ENCODE peak calls at places on chromosomes 12 and 14, in four cellular contexts. R, V, S and J are unnamed samples.

GRCh38 chr12:108299980-108300696 is 39.0 kb downstream of the CMKLR1 start:
- DNase-seq in R (no peak), V (no peak), S (no peak), J (no peak)

GRCh38 chr14:103142903-103143302 is 19.6 kb downstream of the TNFAIP2 start:
- DNase-seq in R (no peak), V (no peak), S (no peak), J (no peak)

GRCh38 chr14:91299483-91300115 is 55.1 kb upstream of the GPR68 start:
- DNase-seq in R (no peak), V (no peak), S (no peak), J (no peak)

GRCh38 chr12:13044002-13044858 is at the start of gene FAM234B:
- DNase-seq in R (peak; percentile 40), V (no peak), S (peak; percentile 80), J (peak; percentile 90)

GRCh38 chr12:105256921-105257320 is 20.9 kb upstream of the APPL2 start:
- DNase-seq in R (no peak), V (no peak), S (no peak), J (no peak)

GRCh38 chr12:3304436-3305135 is 186.4 kb upstream of the PRMT8 start:
- DNase-seq in R (peak; percentile 80), V (no peak), S (no peak), J (no peak)

GRCh38 chr14:21102472-21103164 is 1.8 kb downstream of the TMEM253 start:
- DNase-seq in R (no peak), V (no peak), S (peak; percentile 60), J (no peak)

GRCh38 chr14:101525646-101526527 is 35.4 kb upstream of the DIO3 start:
- DNase-seq in R (no peak), V (no peak), S (no peak), J (no peak)

GRCh38 chr14:105891221-105891602 is 364.8 kb downstream of the TMEM121 start:
- DNase-seq in R (no peak), V (no peak), S (no peak), J (no peak)

GRCh38 chr12:79842630-79843029 is 92.3 kb downstream of the PPP1R12A start:
- DNase-seq in R (no peak), V (no peak), S (no peak), J (no peak)

GRCh38 chr12:79838359-79838758 is 96.5 kb downstream of the PPP1R12A start:
- DNase-seq in R (no peak), V (no peak), S (no peak), J (no peak)

GRCh38 chr12:79844693-79845092 is 90.2 kb downstream of the PPP1R12A start:
- DNase-seq in R (peak; percentile 41), V (no peak), S (peak; percentile 27), J (no peak)

GRCh38 chr12:79841248-79841877 is 93.5 kb downstream of the PPP1R12A start:
- DNase-seq in R (no peak), V (no peak), S (no peak), J (no peak)

GRCh38 chr12:79841878-79842265 is 93.0 kb downstream of the PPP1R12A start:
- DNase-seq in R (no peak), V (no peak), S (no peak), J (no peak)
- TF ChIP-seq FOXK2 in R (no peak), V (no peak), S (no peak), J (no peak)

DNA sequence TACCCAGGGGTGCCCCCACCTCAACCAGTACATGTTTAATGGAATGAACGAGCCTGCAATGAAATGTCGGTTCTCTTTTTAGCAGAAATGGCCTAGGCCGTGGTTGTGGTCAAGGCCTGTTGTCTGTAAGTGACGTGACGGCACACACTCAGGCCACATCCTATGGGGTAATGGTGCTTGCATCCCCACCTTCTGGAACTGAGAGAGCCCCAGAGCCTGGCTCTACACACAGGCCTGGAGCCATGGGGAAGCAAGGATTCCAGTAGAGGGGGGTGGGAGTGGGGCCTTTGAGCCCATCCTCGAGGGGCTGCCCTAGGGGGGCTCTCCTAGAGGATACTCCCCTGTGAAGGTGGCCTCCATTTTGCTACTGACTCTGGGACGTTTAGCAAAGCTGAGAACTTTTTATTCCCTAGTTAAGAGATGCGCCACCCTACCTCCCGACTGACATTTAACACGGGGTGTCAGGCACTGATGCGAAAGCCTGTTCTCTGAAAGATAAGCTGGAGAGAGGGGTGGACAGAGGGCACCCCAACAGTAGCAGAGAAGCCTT is 6.6 kb downstream of the RIN3 start:
- DNase-seq in R (no peak), V (no peak), S (no peak), J (no peak)
- TF ChIP-seq BHLHE40 in R (no peak), V (no peak), S (no peak), J (no peak)

DNA sequence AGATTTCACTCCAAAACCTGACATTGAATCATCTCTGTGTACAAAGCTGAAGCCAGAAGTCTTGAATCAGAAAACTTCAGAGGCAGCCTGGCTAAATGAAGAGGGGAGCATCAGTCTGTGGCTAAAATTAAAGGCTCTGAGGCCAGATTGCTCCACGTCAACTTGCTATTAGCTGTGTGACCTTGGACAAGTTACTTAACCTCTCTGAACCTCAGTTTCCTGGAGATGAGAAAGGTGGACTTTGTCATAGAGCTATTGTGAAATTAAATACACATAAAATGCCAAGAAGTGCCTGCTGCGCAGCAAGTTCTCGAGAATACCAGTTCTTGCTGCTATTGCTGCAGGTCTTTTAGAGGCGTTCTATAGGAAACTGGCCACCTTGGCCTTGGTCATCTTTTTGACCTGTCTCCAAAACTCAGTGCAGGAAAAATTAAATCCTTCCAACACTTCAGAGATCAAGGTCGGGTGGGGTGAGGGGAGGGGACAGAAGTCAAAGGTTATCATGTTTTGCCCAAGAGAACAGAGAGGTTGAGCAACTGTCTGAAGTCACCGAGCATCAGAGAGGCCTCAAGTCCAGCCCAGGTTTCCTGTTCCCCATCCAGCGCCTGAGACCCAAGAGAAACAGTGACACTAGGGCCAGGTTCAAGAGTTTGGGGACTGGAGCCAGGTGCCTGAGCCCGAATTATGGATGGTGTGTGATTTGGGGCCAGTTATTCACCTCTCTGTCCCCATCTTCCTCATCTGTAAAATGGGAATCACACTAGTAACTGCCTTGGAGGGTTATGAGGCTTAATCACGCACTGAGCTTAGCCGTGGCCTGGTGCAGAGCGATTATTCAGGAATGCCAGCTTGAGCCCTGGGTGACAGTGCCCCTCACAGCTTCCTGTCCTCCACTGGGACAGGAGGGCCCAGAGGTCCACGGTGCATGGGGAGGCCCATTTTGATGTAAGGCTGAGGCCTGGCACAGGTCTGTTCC is 1.1 kb downstream of the SERPINA1 start:
- DNase-seq in R (no peak), V (no peak), S (no peak), J (no peak)
- TF ChIP-seq FOXM1 in R (no peak), V (no peak), S (no peak), J (no peak)

GRCh38 chr14:72851660-72852059 is 42.2 kb downstream of the DPF3 start:
- DNase-seq in R (no peak), V (no peak), S (no peak), J (no peak)

GRCh38 chr14:72847721-72848120 is 46.2 kb downstream of the DPF3 start:
- DNase-seq in R (no peak), V (no peak), S (no peak), J (no peak)

GRCh38 chr14:72852194-72852593 is 41.7 kb downstream of the DPF3 start:
- DNase-seq in R (no peak), V (no peak), S (no peak), J (no peak)

GRCh38 chr14:72849222-72849621 is 44.7 kb downstream of the DPF3 start:
- DNase-seq in R (no peak), V (no peak), S (no peak), J (no peak)

GRCh38 chr14:72850360-72850759 is 43.5 kb downstream of the DPF3 start:
- DNase-seq in R (peak; percentile 12), V (no peak), S (no peak), J (no peak)
- TF ChIP-seq FOXK2 in R (no peak), V (no peak), S (no peak), J (no peak)

GRCh38 chr12:68673788-68674187 is 13.0 kb upstream of the NUP107 start:
- DNase-seq in R (no peak), V (no peak), S (peak; percentile 8), J (no peak)

GRCh38 chr12:68667286-68667685 is 19.5 kb upstream of the NUP107 start:
- DNase-seq in R (no peak), V (no peak), S (no peak), J (no peak)

GRCh38 chr12:68665016-68665569 is 21.7 kb upstream of the NUP107 start:
- DNase-seq in R (no peak), V (no peak), S (peak; percentile 13), J (no peak)

GRCh38 chr12:68667896-68668295 is 18.9 kb upstream of the NUP107 start:
- DNase-seq in R (no peak), V (no peak), S (no peak), J (no peak)
- TF ChIP-seq BHLHE40 in R (no peak), V (no peak), S (no peak), J (no peak)

GRCh38 chr14:31287294-31287972 is 79.8 kb upstream of the HECTD1 start:
- DNase-seq in R (no peak), V (no peak), S (no peak), J (no peak)
- TF ChIP-seq FOXM1 in R (no peak), V (no peak), S (no peak), J (no peak)

GRCh38 chr14:104865631-104866441 is 768 bp downstream of the CEP170B start:
- DNase-seq in R (no peak), V (no peak), S (peak; percentile 73), J (peak; percentile 63)
- TF ChIP-seq FOXK2 in R (no peak), V (no peak), S (no peak), J (no peak)

DNA sequence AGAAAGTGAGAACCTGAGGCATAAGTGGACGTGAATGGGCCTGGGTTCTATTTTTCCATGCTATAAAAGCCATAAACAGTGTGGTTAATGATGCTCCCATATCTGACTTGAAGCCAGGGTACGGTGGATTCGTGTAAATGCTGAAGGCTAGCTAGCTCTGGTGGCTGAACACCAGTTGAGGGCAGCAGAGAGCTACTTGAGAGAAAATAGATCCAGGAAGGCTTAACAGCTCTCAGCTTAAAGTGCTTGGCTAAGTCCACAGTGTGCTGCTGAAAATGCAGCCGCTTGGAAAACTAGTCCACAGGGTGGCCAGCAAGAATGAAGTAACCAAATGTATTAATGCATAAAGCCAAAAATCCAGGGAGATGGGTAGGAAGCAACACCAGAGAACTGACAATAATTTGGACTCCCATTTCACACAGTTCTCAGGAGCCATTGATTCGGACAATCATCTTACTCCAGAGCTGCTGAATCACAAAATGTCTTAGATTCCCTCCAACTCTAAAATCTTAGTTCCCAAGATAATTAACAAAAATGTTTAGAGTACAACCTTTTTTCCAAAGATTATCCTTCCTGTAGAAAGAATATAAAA is 15.0 kb upstream of the FOXG1 start:
- DNase-seq in R (peak; percentile 81), V (peak; percentile 7), S (peak; percentile 48), J (peak; percentile 68)
- TF ChIP-seq BHLHE40 in R (no peak), V (no peak), S (no peak), J (no peak)

GRCh38 chr12:64780531-64781373 is 21.5 kb upstream of the GNS start:
- DNase-seq in R (no peak), V (no peak), S (peak; percentile 21), J (peak; percentile 50)
- TF ChIP-seq FOXM1 in R (no peak), V (no peak), S (no peak), J (no peak)